ENCODE peak calls at places on chromosomes 5 and 9, in nine cellular contexts. Z is A549, E is SK-N-SH, G is HL-60, W is GM23338, O is HCT116, J is K562, N is Panc1, T is GM12878. U is an unnamed sample.

GRCh38 chr5:97534166-97534565 is 351.1 kb upstream of the RIOK2 start:
- DNase-seq in Z (peak; percentile 56), E (peak; percentile 41), G (peak; percentile 11), W (peak; percentile 65), O (peak; percentile 51), J (peak; percentile 8), N (peak; percentile 85), T (no peak), U (peak; percentile 42)

GRCh38 chr9:124008307-124008854 is 3.2 kb upstream of the LHX2 start:
- DNase-seq in Z (no peak), E (peak; percentile 54), G (no peak), W (peak; percentile 76), O (peak; percentile 10), J (no peak), N (no peak), T (no peak), U (no peak)

GRCh38 chr9:137454506-137455360 is 4.4 kb downstream of the NSMF start:
- DNase-seq in Z (no peak), E (peak; percentile 75), G (no peak), W (peak; percentile 83), O (no peak), J (no peak), N (no peak), T (no peak), U (peak; percentile 84)

GRCh38 chr5:61431923-61432620 is 100.0 kb downstream of the ZSWIM6 start:
- DNase-seq in Z (no peak), E (no peak), G (no peak), W (no peak), O (no peak), J (no peak), N (no peak), T (no peak), U (no peak)

GRCh38 chr9:76757274-76757673 is 7.0 kb upstream of the PCA3 start:
- DNase-seq in Z (no peak), E (no peak), G (no peak), W (no peak), O (no peak), J (no peak), N (no peak), T (no peak), U (no peak)

GRCh38 chr9:123637940-123638634 is 282.1 kb downstream of the CRB2 start:
- DNase-seq in Z (no peak), E (no peak), G (peak; percentile 72), W (no peak), O (no peak), J (no peak), N (no peak), T (peak; percentile 75), U (no peak)

GRCh38 chr9:16421534-16421933 is 448.9 kb downstream of the BNC2 start:
- DNase-seq in Z (no peak), E (peak; percentile 24), G (no peak), W (peak; percentile 57), O (no peak), J (no peak), N (no peak), T (no peak), U (no peak)

GRCh38 chr9:74777136-74777879 is 110.4 kb downstream of the TRPM6 start:
- DNase-seq in Z (peak; percentile 57), E (peak; percentile 33), G (peak; percentile 54), W (peak; percentile 84), O (peak; percentile 41), J (peak; percentile 23), N (no peak), T (peak; percentile 9), U (peak; percentile 44)

GRCh38 chr9:134405527-134405926 is 79.3 kb downstream of the RXRA start:
- DNase-seq in Z (no peak), E (no peak), G (peak; percentile 90), W (no peak), O (no peak), J (no peak), N (no peak), T (no peak), U (no peak)

GRCh38 chr5:141017943-141018342 is 33.2 kb upstream of the PCDHB1 start:
- DNase-seq in Z (no peak), E (no peak), G (no peak), W (no peak), O (no peak), J (no peak), N (no peak), T (no peak), U (no peak)

DNA sequence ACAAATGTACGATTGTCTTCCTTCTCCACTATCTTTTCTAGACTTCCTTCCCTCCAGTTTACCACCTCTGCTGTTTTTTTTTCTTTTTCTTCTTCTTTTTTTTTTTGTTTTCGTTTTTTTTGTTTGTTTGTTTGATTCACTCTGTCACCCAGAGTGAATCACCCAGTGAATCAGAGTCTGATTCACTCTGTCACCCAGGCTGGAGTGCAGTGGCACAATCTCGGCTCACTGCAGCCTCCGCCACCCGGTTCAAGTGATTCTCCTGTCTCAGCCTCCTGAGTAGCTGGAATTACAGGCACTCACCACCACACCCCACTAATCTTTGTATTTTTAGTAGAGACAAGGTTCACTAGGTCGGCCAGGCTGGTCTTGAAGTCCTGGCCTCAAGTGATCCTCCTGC is 375.7 kb downstream of the NTRK2 start:
- DNase-seq in Z (peak; percentile 19), E (no peak), G (no peak), W (no peak), O (no peak), J (no peak), N (peak; percentile 39), T (no peak), U (no peak)
- TF ChIP-seq REST in Z (no peak), E (no peak), G (no peak), W (no peak), O (no peak), J (no peak), N (no peak), T (no peak), U (no peak)

GRCh38 chr5:143008809-143009521 is 238.8 kb downstream of the ARHGAP26 start:
- DNase-seq in Z (no peak), E (no peak), G (no peak), W (no peak), O (peak; percentile 79), J (no peak), N (peak; percentile 93), T (peak; percentile 98), U (no peak)
- TF ChIP-seq REST in Z (no peak), E (no peak), G (no peak), W (no peak), O (no peak), J (no peak), N (no peak), T (no peak), U (no peak)

GRCh38 chr9:108511200-108511756 is 344.5 kb downstream of the ACTL7B start:
- DNase-seq in Z (no peak), E (no peak), G (no peak), W (no peak), O (no peak), J (no peak), N (no peak), T (no peak), U (no peak)
- TF ChIP-seq REST in Z (no peak), E (no peak), G (no peak), W (no peak), O (no peak), J (no peak), N (no peak), T (no peak), U (no peak)

DNA sequence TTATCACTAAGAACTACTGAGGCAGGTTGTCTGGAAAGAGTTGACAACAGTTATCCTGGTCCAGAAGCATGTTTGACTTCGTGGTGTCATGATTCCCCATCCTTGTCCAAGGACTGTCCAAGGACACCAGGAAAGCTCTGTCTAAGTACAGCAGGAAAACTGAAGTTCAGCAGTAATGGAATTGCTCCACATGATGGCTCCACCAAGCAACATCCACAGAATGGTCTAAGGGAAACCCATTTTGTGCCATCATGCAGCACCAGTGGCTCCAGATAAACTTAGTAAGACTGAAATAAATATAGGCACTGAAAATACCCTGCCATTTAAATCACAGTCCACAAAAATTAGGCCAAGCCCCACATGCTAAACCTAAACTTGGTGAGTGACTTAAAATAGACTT is 192.8 kb downstream of the CDH18 start:
- DNase-seq in Z (peak; percentile 3), E (no peak), G (no peak), W (peak; percentile 66), O (no peak), J (no peak), N (peak; percentile 51), T (no peak), U (peak; percentile 3)
- TF ChIP-seq REST in Z (no peak), E (no peak), G (no peak), W (no peak), O (no peak), J (no peak), N (no peak), T (no peak), U (no peak)

DNA sequence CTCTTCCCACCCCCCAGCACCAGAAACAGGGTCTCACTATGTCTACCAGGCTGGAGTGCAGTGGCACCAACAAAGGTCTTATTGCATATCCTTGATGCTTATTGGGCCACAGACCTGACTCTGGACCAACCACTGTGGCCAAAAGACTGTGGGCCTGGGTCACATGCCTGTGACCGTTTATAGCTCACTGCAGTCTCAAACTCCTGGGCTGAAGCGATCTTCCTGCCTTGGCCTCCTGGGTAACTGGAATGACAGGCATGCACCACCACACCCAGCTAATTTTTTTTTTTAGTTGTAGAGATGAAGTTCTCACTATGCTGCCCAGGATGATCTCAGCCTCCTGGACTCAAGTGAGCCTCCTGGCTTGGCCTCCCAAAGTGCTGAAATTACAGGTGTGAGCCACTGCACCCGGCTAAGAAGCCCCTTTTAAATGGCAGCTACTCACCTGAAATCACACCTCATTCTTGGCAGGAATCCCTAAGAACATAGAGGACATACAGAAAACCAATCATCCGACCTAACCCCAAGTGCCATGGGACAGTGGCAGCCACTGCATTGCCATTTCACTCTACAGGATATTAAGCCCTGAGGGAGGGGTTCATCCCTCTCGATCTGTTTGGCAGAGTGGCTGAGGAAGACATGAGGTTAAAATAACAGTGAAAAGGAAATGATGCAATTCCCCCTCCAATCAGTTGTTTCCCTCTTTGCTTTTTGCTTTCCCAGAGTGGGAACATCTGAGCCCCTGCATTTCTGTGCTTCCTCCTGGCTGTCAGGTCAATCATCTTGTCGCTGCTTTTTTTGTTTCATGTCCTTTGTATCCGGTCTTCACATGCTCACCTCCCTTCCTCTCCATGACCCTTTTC is 74.6 kb downstream of the LRRC70 start:
- DNase-seq in Z (no peak), E (no peak), G (peak; percentile 8), W (no peak), O (no peak), J (no peak), N (no peak), T (no peak), U (peak; percentile 14)
- TF ChIP-seq REST in Z (no peak), E (no peak), G (no peak), W (no peak), O (no peak), J (no peak), N (no peak), T (no peak), U (no peak)

DNA sequence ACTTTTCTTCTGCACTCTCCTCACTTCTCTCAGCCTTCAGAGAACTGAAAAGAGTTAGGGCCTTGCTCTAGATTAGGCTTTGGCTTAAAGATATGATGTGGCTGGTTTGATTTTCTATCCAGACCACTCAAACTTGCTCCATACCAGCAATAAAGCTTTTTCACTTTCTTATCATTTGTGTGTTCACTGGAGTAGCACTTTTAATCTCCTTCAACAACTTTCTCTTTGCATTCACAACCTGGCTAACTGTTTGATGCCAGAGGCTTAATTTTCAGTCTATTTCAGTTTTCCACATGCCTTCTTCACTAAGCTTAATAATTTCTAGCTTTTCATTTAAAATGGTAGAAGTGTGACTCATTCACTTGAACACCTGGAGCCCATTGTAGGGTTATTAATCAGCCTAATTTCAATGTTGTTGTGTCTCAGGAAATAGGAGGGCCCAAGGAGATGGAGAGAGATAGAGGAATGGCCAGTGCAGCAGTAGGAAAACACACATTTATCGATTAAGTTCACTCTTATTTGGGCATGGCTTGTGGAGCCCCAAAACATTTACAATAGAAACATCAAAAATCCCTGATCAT is 5.9 kb downstream of the ATPSCKMT start:
- DNase-seq in Z (no peak), E (no peak), G (no peak), W (no peak), O (no peak), J (no peak), N (no peak), T (no peak), U (no peak)
- TF ChIP-seq REST in Z (no peak), E (no peak), G (no peak), W (no peak), O (no peak), J (no peak), N (no peak), T (no peak), U (no peak)

U was measured in HepG2.